ENCODE peak calls at places on chromosomes 3 and 15, in six cellular contexts. One of them, this sample, is unnamed.

GRCh38 chr3:191170097-191170496 is 28.9 kb upstream of the OSTN start:
- DNase-seq in astrocyte: no peak
- DNase-seq in IMR-90: no peak
- DNase-seq in Right ventricle myocardium superior: no peak
- DNase-seq in lung: no peak
- DNase-seq in A172: no peak
- DNase-seq in this sample: no peak

GRCh38 chr3:102605146-102605545 is 170.3 kb downstream of the ZPLD1 start:
- DNase-seq in astrocyte: no peak
- DNase-seq in IMR-90: no peak
- DNase-seq in Right ventricle myocardium superior: no peak
- DNase-seq in lung: no peak
- DNase-seq in A172: no peak
- DNase-seq in this sample: no peak

GRCh38 chr3:196524527-196524926 is 9.4 kb upstream of the SMCO1 start:
- DNase-seq in astrocyte: no peak
- DNase-seq in IMR-90: peak
- DNase-seq in Right ventricle myocardium superior: no peak
- DNase-seq in lung: no peak
- DNase-seq in A172: peak
- DNase-seq in this sample: no peak

GRCh38 chr15:73602992-73603391 is 30.2 kb downstream of the NPTN start:
- DNase-seq in astrocyte: no peak
- DNase-seq in IMR-90: no peak
- DNase-seq in Right ventricle myocardium superior: no peak
- DNase-seq in lung: no peak
- DNase-seq in A172: no peak
- DNase-seq in this sample: no peak

GRCh38 chr15:47027322-47027946 is 689.9 kb upstream of the SEMA6D start:
- DNase-seq in astrocyte: no peak
- DNase-seq in IMR-90: no peak
- DNase-seq in Right ventricle myocardium superior: no peak
- DNase-seq in lung: no peak
- DNase-seq in A172: no peak
- DNase-seq in this sample: no peak

GRCh38 chr15:73078722-73079121 is 26.5 kb downstream of the NEO1 start:
- DNase-seq in astrocyte: peak
- DNase-seq in IMR-90: peak
- DNase-seq in Right ventricle myocardium superior: no peak
- DNase-seq in lung: peak
- DNase-seq in A172: peak
- DNase-seq in this sample: peak

GRCh38 chr3:13653631-13654279 is 104.8 kb downstream of the FBLN2 start:
- DNase-seq in astrocyte: no peak
- DNase-seq in IMR-90: no peak
- DNase-seq in Right ventricle myocardium superior: no peak
- DNase-seq in lung: no peak
- DNase-seq in A172: peak
- DNase-seq in this sample: no peak

GRCh38 chr3:29064085-29064484 is 216.8 kb upstream of the RBMS3 start:
- DNase-seq in astrocyte: peak
- DNase-seq in IMR-90: peak
- DNase-seq in Right ventricle myocardium superior: no peak
- DNase-seq in lung: no peak
- DNase-seq in A172: peak
- DNase-seq in this sample: no peak

GRCh38 chr3:118793176-118793575 is 241.5 kb downstream of the IGSF11 start:
- DNase-seq in astrocyte: no peak
- DNase-seq in IMR-90: no peak
- DNase-seq in Right ventricle myocardium superior: no peak
- DNase-seq in lung: no peak
- DNase-seq in A172: no peak
- DNase-seq in this sample: no peak

GRCh38 chr3:77667901-77668300 is 628.0 kb downstream of the ROBO2 start:
- DNase-seq in astrocyte: no peak
- DNase-seq in IMR-90: no peak
- DNase-seq in Right ventricle myocardium superior: no peak
- DNase-seq in lung: no peak
- DNase-seq in A172: no peak
- DNase-seq in this sample: no peak

GRCh38 chr3:126607214-126607908 is 47.6 kb downstream of the TXNRD3 start:
- DNase-seq in astrocyte: peak
- DNase-seq in IMR-90: peak
- DNase-seq in Right ventricle myocardium superior: no peak
- DNase-seq in lung: no peak
- DNase-seq in A172: peak
- DNase-seq in this sample: peak